ENCODE peak calls at places on chromosomes 2 and 18, in eight cellular contexts. One of them, this sample, is unnamed.

GRCh38 chr18:74745658-74746403 is 148.2 kb downstream of the ZNF407 start:
- DNase-seq in fibroblast of lung: peak
- DNase-seq in fibroblast of mammary gland: peak
- DNase-seq in IMR-90: peak
- DNase-seq in lower leg skin: no peak
- DNase-seq in germinal center: no peak
- DNase-seq in dermis blood vessel endothelial cell: peak
- DNase-seq in activated naive CD8-positive, alpha-beta T cell treated with anti-CD3 and anti-CD28 coated beads, Interleukin-2, amount 10 ng/mL, durations not matched to agents 7 days and 5 days: no peak
- DNase-seq in this sample: no peak

GRCh38 chr18:6103758-6104157 is 208.4 kb upstream of the TMEM200C start:
- DNase-seq in fibroblast of mammary gland: no peak
- DNase-seq in activated naive CD8-positive, alpha-beta T cell treated with anti-CD3 and anti-CD28 coated beads, Interleukin-2, amount 10 ng/mL, durations not matched to agents 7 days and 5 days: no peak
- DNase-seq in lower leg skin: no peak
- DNase-seq in IMR-90: no peak
- DNase-seq in fibroblast of lung: no peak
- DNase-seq in dermis blood vessel endothelial cell: no peak
- DNase-seq in germinal center: no peak
- DNase-seq in this sample: no peak

GRCh38 chr2:21294446-21294845 is 170.7 kb downstream of the TDRD15 start:
- DNase-seq in lower leg skin: no peak
- DNase-seq in fibroblast of lung: no peak
- DNase-seq in activated naive CD8-positive, alpha-beta T cell treated with anti-CD3 and anti-CD28 coated beads, Interleukin-2, amount 10 ng/mL, durations not matched to agents 7 days and 5 days: no peak
- DNase-seq in IMR-90: no peak
- DNase-seq in dermis blood vessel endothelial cell: no peak
- DNase-seq in germinal center: no peak
- DNase-seq in fibroblast of mammary gland: no peak
- DNase-seq in this sample: no peak

GRCh38 chr2:33535409-33535808 is 59.0 kb downstream of the RASGRP3 start:
- DNase-seq in fibroblast of mammary gland: no peak
- DNase-seq in activated naive CD8-positive, alpha-beta T cell treated with anti-CD3 and anti-CD28 coated beads, Interleukin-2, amount 10 ng/mL, durations not matched to agents 7 days and 5 days: no peak
- DNase-seq in IMR-90: no peak
- DNase-seq in lower leg skin: no peak
- DNase-seq in germinal center: no peak
- DNase-seq in dermis blood vessel endothelial cell: no peak
- DNase-seq in fibroblast of lung: no peak
- DNase-seq in this sample: no peak

GRCh38 chr18:58565021-58565420 is 63.9 kb downstream of the ALPK2 start:
- DNase-seq in lower leg skin: no peak
- DNase-seq in dermis blood vessel endothelial cell: no peak
- DNase-seq in germinal center: peak
- DNase-seq in fibroblast of mammary gland: no peak
- DNase-seq in activated naive CD8-positive, alpha-beta T cell treated with anti-CD3 and anti-CD28 coated beads, Interleukin-2, amount 10 ng/mL, durations not matched to agents 7 days and 5 days: no peak
- DNase-seq in fibroblast of lung: no peak
- DNase-seq in IMR-90: no peak
- DNase-seq in this sample: peak

GRCh38 chr2:67923696-67924095 is 139.1 kb downstream of the C1D start:
- DNase-seq in lower leg skin: no peak
- DNase-seq in fibroblast of lung: peak
- DNase-seq in activated naive CD8-positive, alpha-beta T cell treated with anti-CD3 and anti-CD28 coated beads, Interleukin-2, amount 10 ng/mL, durations not matched to agents 7 days and 5 days: no peak
- DNase-seq in germinal center: no peak
- DNase-seq in IMR-90: no peak
- DNase-seq in fibroblast of mammary gland: peak
- DNase-seq in dermis blood vessel endothelial cell: peak
- DNase-seq in this sample: no peak

GRCh38 chr2:70671059-70671685 is 96.8 kb downstream of the ADD2 start:
- DNase-seq in IMR-90: no peak
- DNase-seq in activated naive CD8-positive, alpha-beta T cell treated with anti-CD3 and anti-CD28 coated beads, Interleukin-2, amount 10 ng/mL, durations not matched to agents 7 days and 5 days: no peak
- DNase-seq in dermis blood vessel endothelial cell: no peak
- DNase-seq in germinal center: no peak
- DNase-seq in fibroblast of lung: no peak
- DNase-seq in lower leg skin: peak
- DNase-seq in fibroblast of mammary gland: peak
- DNase-seq in this sample: no peak

GRCh38 chr2:205734436-205734835 is 52.1 kb downstream of the NRP2 start:
- DNase-seq in activated naive CD8-positive, alpha-beta T cell treated with anti-CD3 and anti-CD28 coated beads, Interleukin-2, amount 10 ng/mL, durations not matched to agents 7 days and 5 days: no peak
- DNase-seq in dermis blood vessel endothelial cell: peak
- DNase-seq in IMR-90: peak
- DNase-seq in germinal center: no peak
- DNase-seq in lower leg skin: no peak
- DNase-seq in fibroblast of mammary gland: peak
- DNase-seq in fibroblast of lung: peak
- DNase-seq in this sample: no peak

GRCh38 chr2:127175821-127176354 is 44.2 kb downstream of the CYP27C1 start:
- DNase-seq in germinal center: no peak
- DNase-seq in fibroblast of mammary gland: peak
- DNase-seq in IMR-90: peak
- DNase-seq in activated naive CD8-positive, alpha-beta T cell treated with anti-CD3 and anti-CD28 coated beads, Interleukin-2, amount 10 ng/mL, durations not matched to agents 7 days and 5 days: no peak
- DNase-seq in fibroblast of lung: peak
- DNase-seq in lower leg skin: peak
- DNase-seq in dermis blood vessel endothelial cell: no peak
- DNase-seq in this sample: no peak

GRCh38 chr2:54871457-54872103 is 148.1 kb downstream of the EML6 start:
- DNase-seq in activated naive CD8-positive, alpha-beta T cell treated with anti-CD3 and anti-CD28 coated beads, Interleukin-2, amount 10 ng/mL, durations not matched to agents 7 days and 5 days: no peak
- DNase-seq in IMR-90: peak
- DNase-seq in dermis blood vessel endothelial cell: no peak
- DNase-seq in lower leg skin: no peak
- DNase-seq in germinal center: no peak
- DNase-seq in fibroblast of mammary gland: peak
- DNase-seq in fibroblast of lung: peak
- DNase-seq in this sample: no peak

GRCh38 chr2:200609027-200609614 is 23.3 kb downstream of the AOX1 start:
- DNase-seq in IMR-90: peak
- DNase-seq in dermis blood vessel endothelial cell: peak
- DNase-seq in activated naive CD8-positive, alpha-beta T cell treated with anti-CD3 and anti-CD28 coated beads, Interleukin-2, amount 10 ng/mL, durations not matched to agents 7 days and 5 days: no peak
- DNase-seq in lower leg skin: no peak
- DNase-seq in fibroblast of mammary gland: peak
- DNase-seq in fibroblast of lung: peak
- DNase-seq in germinal center: no peak
- DNase-seq in this sample: no peak

GRCh38 chr2:45199973-45200372 is 190.7 kb upstream of the SIX2 start:
- DNase-seq in IMR-90: no peak
- DNase-seq in activated naive CD8-positive, alpha-beta T cell treated with anti-CD3 and anti-CD28 coated beads, Interleukin-2, amount 10 ng/mL, durations not matched to agents 7 days and 5 days: no peak
- DNase-seq in fibroblast of mammary gland: peak
- DNase-seq in dermis blood vessel endothelial cell: no peak
- DNase-seq in lower leg skin: peak
- DNase-seq in fibroblast of lung: no peak
- DNase-seq in germinal center: no peak
- DNase-seq in this sample: no peak